ENCODE peak calls at places on chromosomes 6 and 20, in six cellular contexts. S is heart left ventricle, P is RWPE2, W is fibroblast of mammary gland, T is osteocyte, I is endothelial cell. G is an unnamed sample.

GRCh38 chr6:10425973-10426780 is 11.3 kb upstream of the TFAP2A start:
- DNase-seq in S (no peak), P (no peak), W (no peak), T (peak; percentile 88), I (peak; percentile 45), G (no peak)

GRCh38 chr20:43389839-43390626 is 67.7 kb upstream of the SRSF6 start:
- DNase-seq in S (no peak), P (no peak), W (no peak), T (no peak), I (peak; percentile 11), G (no peak)

GRCh38 chr6:72140795-72141194 is 254.4 kb downstream of the RIMS1 start:
- DNase-seq in S (no peak), P (no peak), W (peak; percentile 4), T (no peak), I (no peak), G (no peak)

GRCh38 chr6:21026576-21027273 is 492.5 kb downstream of the CDKAL1 start:
- DNase-seq in S (no peak), P (no peak), W (no peak), T (no peak), I (no peak), G (no peak)

GRCh38 chr6:108689279-108690161 is 128.8 kb downstream of the FOXO3 start:
- DNase-seq in S (peak; percentile 86), P (peak; percentile 98), W (peak; percentile 97), T (peak; percentile 85), I (no peak), G (peak; percentile 77)

GRCh38 chr20:48679603-48680002 is 148.2 kb downstream of the PREX1 start:
- DNase-seq in S (no peak), P (no peak), W (no peak), T (no peak), I (no peak), G (no peak)

GRCh38 chr6:131387706-131388455 is 185.1 kb upstream of the ARG1 start:
- DNase-seq in S (no peak), P (no peak), W (peak; percentile 18), T (no peak), I (no peak), G (no peak)

GRCh38 chr6:131281471-131282270 is 146.4 kb downstream of the AKAP7 start:
- DNase-seq in S (peak; percentile 25), P (no peak), W (peak; percentile 23), T (no peak), I (peak; percentile 60), G (no peak)

GRCh38 chr6:33742092-33742491 is 4.6 kb downstream of the IP6K3 start:
- DNase-seq in S (no peak), P (no peak), W (peak; percentile 17), T (no peak), I (no peak), G (no peak)

GRCh38 chr20:46220808-46221207 is 87.5 kb downstream of the CDH22 start:
- DNase-seq in S (no peak), P (no peak), W (no peak), T (no peak), I (no peak), G (no peak)

GRCh38 chr20:31596831-31597482 is 8.1 kb upstream of the ID1 start:
- DNase-seq in S (no peak), P (no peak), W (no peak), T (no peak), I (no peak), G (no peak)

GRCh38 chr6:154071236-154071635 is 32.2 kb downstream of the OPRM1 start:
- DNase-seq in S (no peak), P (no peak), W (no peak), T (no peak), I (no peak), G (no peak)

GRCh38 chr6:34100788-34101187 is 45.1 kb downstream of the GRM4 start:
- DNase-seq in S (no peak), P (no peak), W (no peak), T (no peak), I (no peak), G (no peak)

GRCh38 chr20:47358672-47359532 is 2.4 kb upstream of the ZMYND8 start:
- DNase-seq in S (peak; percentile 83), P (peak; percentile 97), W (peak; percentile 92), T (no peak), I (no peak), G (peak; percentile 47)

GRCh38 chr20:50387996-50388332 is 122.2 kb upstream of the PTPN1 start:
- DNase-seq in S (no peak), P (no peak), W (no peak), T (no peak), I (no peak), G (no peak)

GRCh38 chr6:3032986-3033385 is 33.3 kb downstream of the NQO2 start:
- DNase-seq in S (no peak), P (no peak), W (peak; percentile 70), T (no peak), I (no peak), G (no peak)

GRCh38 chr6:3035397-3035796 is 32.9 kb upstream of the RIPK1 start:
- DNase-seq in S (no peak), P (no peak), W (no peak), T (no peak), I (no peak), G (no peak)

GRCh38 chr6:3026811-3027626 is 27.3 kb downstream of the NQO2 start:
- DNase-seq in S (no peak), P (no peak), W (peak; percentile 3), T (no peak), I (no peak), G (peak; percentile 78)

GRCh38 chr6:3033652-3034051 is 34.0 kb downstream of the NQO2 start:
- DNase-seq in S (no peak), P (no peak), W (no peak), T (no peak), I (no peak), G (no peak)

GRCh38 chr6:3031857-3032256 is 32.2 kb downstream of the NQO2 start:
- DNase-seq in S (no peak), P (no peak), W (no peak), T (no peak), I (no peak), G (no peak)
- TF ChIP-seq CTCF in S (no peak), P (no peak), W (no peak), T (no peak), I (no peak), G (no peak)

DNA sequence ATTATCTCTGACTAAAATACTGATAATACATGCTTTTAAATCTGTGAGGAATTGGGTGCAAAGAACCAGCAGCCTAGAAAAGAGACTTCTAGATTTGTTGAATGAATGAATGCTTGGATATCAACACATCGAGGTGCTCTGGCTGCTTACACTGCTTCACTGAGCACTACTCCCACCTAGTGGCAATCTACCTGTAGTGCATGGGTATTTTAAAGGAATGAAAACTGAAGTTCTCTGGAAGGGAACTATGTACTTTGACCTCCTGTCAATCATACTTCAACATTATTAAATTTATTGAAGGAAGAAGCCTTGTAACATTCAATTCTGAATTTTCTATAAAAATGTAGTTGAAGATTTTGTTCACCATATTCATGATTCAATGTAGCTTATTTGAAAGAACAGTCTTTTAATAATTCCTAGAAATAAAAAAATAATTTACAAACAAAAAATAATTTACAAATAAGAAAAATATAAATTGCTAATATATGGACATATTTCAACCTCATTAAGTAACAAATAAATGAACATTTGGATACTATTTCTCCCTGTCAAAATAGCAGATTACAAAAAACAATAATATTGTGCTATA is 111.2 kb upstream of the MMS22L start:
- DNase-seq in S (peak; percentile 11), P (no peak), W (peak; percentile 62), T (no peak), I (peak; percentile 62), G (no peak)
- TF ChIP-seq CTCF in S (peak; percentile 91), P (peak; percentile 96), W (peak; percentile 96), T (peak; percentile 91), I (peak; percentile 89), G (peak; percentile 93)

GRCh38 chr6:141077355-141078333 is 1055.1 kb upstream of the GJE1 start:
- DNase-seq in S (no peak), P (no peak), W (peak; percentile 26), T (no peak), I (peak; percentile 28), G (no peak)
- TF ChIP-seq CTCF in S (no peak), P (peak; percentile 24), W (peak; percentile 26), T (peak; percentile 32), I (no peak), G (no peak)

GRCh38 chr6:132512638-132513632 is at the start of gene STX7:
- DNase-seq in S (peak; percentile 91), P (peak; percentile 85), W (peak; percentile 76), T (peak; percentile 94), I (peak; percentile 89), G (peak; percentile 80)
- TF ChIP-seq CTCF in S (no peak), P (no peak), W (no peak), T (no peak), I (no peak), G (no peak)

DNA sequence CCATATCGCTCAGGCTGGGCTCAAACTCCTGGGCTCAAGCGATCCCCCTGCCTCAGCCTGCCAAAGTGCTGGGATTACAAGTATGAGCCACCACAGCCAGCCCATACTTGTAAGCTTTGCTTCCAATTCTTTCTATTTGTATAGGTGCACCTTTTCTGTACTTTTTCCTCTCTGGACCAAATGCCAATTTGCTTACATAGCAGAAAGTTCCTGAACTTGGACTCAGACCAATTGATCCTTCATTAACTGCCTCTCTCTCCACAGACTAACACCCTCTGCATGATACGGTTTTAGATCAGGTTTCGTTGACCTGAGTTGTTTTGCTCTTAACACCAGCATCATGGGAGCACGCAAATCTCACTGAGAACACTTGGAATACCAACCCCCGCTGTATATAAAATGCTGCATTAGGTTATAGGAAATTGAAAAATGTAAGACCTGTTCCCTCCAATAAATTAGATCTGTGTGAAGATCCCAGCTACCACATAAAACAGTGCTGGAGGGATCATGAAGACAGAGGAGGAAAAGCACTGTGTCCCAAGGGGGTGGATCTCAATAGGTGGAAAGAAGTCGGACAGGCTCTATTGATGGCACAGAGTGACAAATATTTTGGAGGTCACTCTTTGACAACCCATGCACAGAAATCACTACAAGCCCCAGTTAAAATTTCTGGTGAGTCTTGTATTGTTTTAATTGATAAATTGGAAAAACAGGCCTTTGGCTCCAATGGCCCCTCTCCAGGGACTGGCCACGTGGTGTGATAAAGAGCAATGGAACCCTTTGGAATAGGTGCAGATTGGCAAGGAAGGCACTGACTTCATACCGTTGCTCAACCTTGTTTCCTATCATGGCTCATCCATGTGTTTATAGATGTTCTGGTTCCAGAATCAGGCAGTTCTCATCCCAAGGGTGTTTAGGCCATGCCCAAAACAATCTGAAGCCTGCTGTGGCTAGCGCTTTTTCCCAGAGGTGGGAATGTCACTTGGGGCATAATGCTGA is 51.2 kb downstream of the ISM1 start:
- DNase-seq in S (no peak), P (no peak), W (peak; percentile 9), T (no peak), I (no peak), G (no peak)
- TF ChIP-seq CTCF in S (no peak), P (no peak), W (no peak), T (no peak), I (no peak), G (no peak)

GRCh38 chr20:5808901-5809300 is 58.7 kb downstream of the SHLD1 start:
- DNase-seq in S (no peak), P (no peak), W (no peak), T (no peak), I (no peak), G (no peak)

GRCh38 chr20:5806457-5807263 is 56.5 kb downstream of the SHLD1 start:
- DNase-seq in S (no peak), P (no peak), W (peak; percentile 15), T (peak; percentile 48), I (no peak), G (no peak)

GRCh38 chr20:5811746-5812145 is 61.5 kb downstream of the SHLD1 start:
- DNase-seq in S (no peak), P (no peak), W (no peak), T (no peak), I (no peak), G (no peak)

GRCh38 chr20:5807431-5807830 is 57.2 kb downstream of the SHLD1 start:
- DNase-seq in S (no peak), P (no peak), W (no peak), T (peak; percentile 25), I (no peak), G (no peak)

GRCh38 chr20:5809495-5809894 is 59.3 kb downstream of the SHLD1 start:
- DNase-seq in S (no peak), P (no peak), W (no peak), T (no peak), I (no peak), G (no peak)
- TF ChIP-seq CTCF in S (no peak), P (no peak), W (no peak), T (no peak), I (peak; percentile 27), G (no peak)